ENCODE peak calls at places on chromosomes 12 and 14, in nine cellular contexts. H is HCT116, N is OCI-LY7, C is neural progenitor cell, E is GM23248, J is GM23338, V is PC-3, U is MM.1S, R is SK-N-SH. T is an unnamed sample. For H3K4me1, the result is how much of the 10 kb centered on the place peaks cover.

GRCh38 chr12:32249701-32250270 is 143.1 kb downstream of the BICD1 start:
- DNase-seq in H (no peak), N (no peak), C (peak), E (no peak), J (peak), V (peak), U (no peak), R (no peak), T (no peak)

GRCh38 chr12:94740601-94741362 is 90.4 kb upstream of the TMCC3 start:
- DNase-seq in H (no peak), N (no peak), C (peak), E (no peak), J (peak), V (no peak), U (no peak), R (no peak), T (no peak)

GRCh38 chr12:6038160-6038559 is 86.3 kb downstream of the VWF start:
- DNase-seq in H (peak), N (peak), C (peak), E (peak), J (peak), V (peak), U (peak), R (peak), T (peak)

GRCh38 chr12:120994589-120995337 is 16.4 kb downstream of the HNF1A start:
- DNase-seq in H (peak), N (no peak), C (no peak), E (no peak), J (no peak), V (peak), U (no peak), R (no peak), T (no peak)

GRCh38 chr12:103965255-103965589 is 450 bp upstream of the TDG start:
- DNase-seq in H (no peak), N (no peak), C (no peak), E (peak), J (no peak), V (no peak), U (no peak), R (no peak), T (no peak)

GRCh38 chr12:6828671-6829531 is 694 bp downstream of the P3H3 start:
- DNase-seq in H (no peak), N (peak), C (peak), E (peak), J (peak), V (no peak), U (no peak), R (peak), T (peak)

GRCh38 chr14:104797112-104798044 is 1.8 kb upstream of the AKT1 start:
- DNase-seq in H (no peak), N (no peak), C (peak), E (no peak), J (peak), V (no peak), U (peak), R (no peak), T (peak)

GRCh38 chr12:53219956-53220856 is 11.8 kb downstream of the RARG start:
- DNase-seq in H (peak), N (peak), C (peak), E (peak), J (peak), V (peak), U (peak), R (peak), T (peak)

DNA sequence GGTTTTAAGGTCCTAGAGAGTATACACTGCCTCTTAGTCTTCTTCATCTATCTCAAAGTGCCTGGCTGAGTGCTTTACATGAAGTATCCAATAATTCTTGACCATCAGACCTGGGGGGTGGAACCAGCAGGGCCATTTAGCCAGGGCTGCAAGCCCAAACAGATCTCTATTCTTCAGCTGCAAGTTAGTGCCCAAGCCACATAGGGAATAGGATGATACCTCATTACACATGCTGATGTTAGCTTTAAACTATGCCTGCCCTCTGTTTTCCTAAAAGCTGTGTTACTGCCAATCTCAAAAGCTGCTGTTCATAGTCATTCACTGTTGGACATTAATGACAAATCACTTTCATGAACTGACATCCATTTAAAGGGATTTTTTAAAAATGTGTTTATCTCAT is 16.7 kb upstream of the IFNG start:
- DNase-seq in H (no peak), N (no peak), C (no peak), E (no peak), J (no peak), V (no peak), U (no peak), R (no peak), T (no peak)
- H3K4me1 ChIP-seq in H (under half), N (under half), C (under half), E (under half), J (under half), V (under half), U (under half), R (under half), T (under half)

GRCh38 chr14:32560213-32560857 is 231.2 kb downstream of the AKAP6 start:
- DNase-seq in H (peak), N (peak), C (peak), E (peak), J (peak), V (peak), U (peak), R (peak), T (peak)

GRCh38 chr14:32561520-32561919 is 232.4 kb downstream of the AKAP6 start:
- DNase-seq in H (no peak), N (no peak), C (peak), E (peak), J (peak), V (peak), U (no peak), R (no peak), T (peak)

GRCh38 chr14:32567543-32568384 is 238.7 kb downstream of the AKAP6 start:
- DNase-seq in H (no peak), N (no peak), C (no peak), E (peak), J (no peak), V (peak), U (no peak), R (no peak), T (no peak)

GRCh38 chr14:32565256-32565655 is 236.2 kb downstream of the AKAP6 start:
- DNase-seq in H (no peak), N (no peak), C (no peak), E (no peak), J (no peak), V (no peak), U (no peak), R (peak), T (no peak)

GRCh38 chr14:32564591-32564990 is 235.5 kb downstream of the AKAP6 start:
- DNase-seq in H (no peak), N (no peak), C (no peak), E (peak), J (no peak), V (no peak), U (no peak), R (no peak), T (peak)
- TF ChIP-seq EZH2phosphoT487 in H (no peak), N (no peak), C (no peak), E (no peak), J (no peak), V (no peak), U (no peak), R (no peak), T (no peak)

DNA sequence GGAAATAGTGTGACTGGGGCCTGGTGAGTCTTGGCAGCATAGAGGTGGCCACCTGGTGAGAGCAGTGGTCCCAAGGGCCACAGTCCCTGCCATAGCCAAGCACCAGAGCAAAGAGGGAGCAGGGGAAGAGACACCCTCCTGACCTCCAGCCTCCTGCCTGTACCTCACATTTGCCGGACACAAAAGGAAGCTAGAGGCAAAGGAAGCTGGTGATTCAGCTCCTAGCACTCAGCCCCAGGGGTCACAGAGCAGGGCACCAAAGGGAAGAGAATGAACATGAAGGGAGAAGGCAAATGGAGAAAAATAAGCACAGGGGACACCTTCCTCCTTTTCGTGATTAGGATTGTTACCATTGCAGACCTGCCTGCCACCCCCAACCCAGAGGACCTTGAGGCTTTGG is 216.8 kb downstream of the ZFP36L1 start:
- DNase-seq in H (no peak), N (no peak), C (no peak), E (peak), J (no peak), V (peak), U (no peak), R (no peak), T (no peak)
- H3K4me1 ChIP-seq in H (half or more), N (under half), C (under half), E (under half), J (under half), V (under half), U (under half), R (under half), T (under half)

GRCh38 chr12:111780166-111780565 is 13.4 kb downstream of the ALDH2 start:
- DNase-seq in H (no peak), N (no peak), C (no peak), E (no peak), J (no peak), V (no peak), U (no peak), R (no peak), T (no peak)
- TF ChIP-seq EZH2phosphoT487 in H (no peak), N (no peak), C (no peak), E (no peak), J (no peak), V (no peak), U (no peak), R (no peak), T (no peak)

GRCh38 chr14:99541211-99541610 is 60.0 kb downstream of the CCNK start:
- DNase-seq in H (no peak), N (no peak), C (no peak), E (no peak), J (no peak), V (no peak), U (no peak), R (no peak), T (no peak)

GRCh38 chr14:99543985-99544384 is 60.0 kb downstream of the CCDC85C start:
- DNase-seq in H (no peak), N (no peak), C (no peak), E (no peak), J (no peak), V (no peak), U (no peak), R (no peak), T (no peak)

GRCh38 chr14:99543369-99543768 is 60.6 kb downstream of the CCDC85C start:
- DNase-seq in H (no peak), N (no peak), C (no peak), E (no peak), J (no peak), V (no peak), U (no peak), R (no peak), T (no peak)

GRCh38 chr14:99541677-99542470 is 60.7 kb downstream of the CCNK start:
- DNase-seq in H (no peak), N (no peak), C (no peak), E (no peak), J (no peak), V (peak), U (no peak), R (peak), T (no peak)

DNA sequence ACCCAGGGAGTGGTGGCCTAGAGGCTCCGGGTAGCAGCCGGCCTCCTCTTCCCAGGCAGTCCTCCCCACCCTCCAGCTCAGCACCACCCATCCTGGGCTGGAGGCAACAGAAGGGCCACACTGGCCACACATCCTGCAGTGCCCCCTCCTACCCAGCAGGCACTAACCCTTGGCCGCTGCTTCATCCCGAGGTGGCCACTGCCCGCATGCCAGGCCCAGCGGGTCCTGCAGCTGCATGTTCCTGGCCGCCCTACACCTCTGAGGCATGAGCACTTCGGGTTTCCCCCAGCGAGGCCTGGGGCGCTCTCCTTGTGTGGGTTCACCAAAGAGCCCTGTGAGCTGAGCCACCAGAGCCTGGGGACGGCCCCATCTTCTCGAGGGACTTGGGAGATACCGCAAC is 61.4 kb downstream of the CCNK start:
- DNase-seq in H (no peak), N (no peak), C (no peak), E (no peak), J (no peak), V (no peak), U (no peak), R (no peak), T (no peak)
- H3K4me1 ChIP-seq in H (under half), N (under half), C (half or more), E (under half), J (under half), V (under half), U (under half), R (half or more), T (under half)

GRCh38 chr12:125890366-125890905 is 825.2 kb downstream of the AACS start:
- DNase-seq in H (no peak), N (no peak), C (no peak), E (no peak), J (no peak), V (no peak), U (no peak), R (no peak), T (no peak)
- TF ChIP-seq EZH2phosphoT487 in H (no peak), N (no peak), C (no peak), E (no peak), J (no peak), V (no peak), U (no peak), R (no peak), T (no peak)

DNA sequence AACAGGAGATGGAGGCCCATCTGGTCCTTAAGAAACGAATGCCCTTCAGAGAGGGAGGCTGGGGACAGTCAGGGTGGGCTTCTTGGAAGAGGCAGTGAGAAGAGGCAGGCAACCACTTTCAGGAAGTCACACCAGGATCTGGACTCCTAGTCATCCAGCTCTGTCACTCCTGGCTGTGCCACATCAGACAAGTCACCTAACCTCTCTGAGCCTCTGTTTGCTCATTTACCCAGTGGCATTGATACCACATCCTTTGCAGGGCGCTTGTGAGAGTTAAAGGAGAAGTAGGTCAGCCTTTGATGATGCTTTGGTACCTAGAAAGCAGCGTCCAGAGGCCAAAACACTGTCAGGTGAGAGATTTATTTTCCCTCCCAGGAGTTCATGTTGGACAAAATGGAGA is 11.1 kb downstream of the CCDC197 start:
- DNase-seq in H (no peak), N (no peak), C (no peak), E (no peak), J (no peak), V (no peak), U (no peak), R (no peak), T (no peak)
- H3K4me1 ChIP-seq in H (under half), N (under half), C (under half), E (under half), J (under half), V (under half), U (under half), R (under half), T (under half)

T was measured in hepatocyte.